ENCODE peak calls at places on chromosomes 16 and 17, in four cellular contexts. U is H1, B is IMR-90, A is hepatocyte. C is an unnamed sample.
A peak's percentile ranks its signal among the peaks of the same experiment; 100 is the strongest.

GRCh38 chr16:49503242-49504022 is 129.8 kb downstream of the C16orf78 start:
- DNase-seq in U (no peak), B (no peak), A (no peak), C (no peak)

GRCh38 chr16:81636298-81636960 is 142.7 kb upstream of the PLCG2 start:
- DNase-seq in U (no peak), B (no peak), A (no peak), C (no peak)

GRCh38 chr16:19166500-19166899 is 1.5 kb upstream of the SYT17 start:
- DNase-seq in U (no peak), B (no peak), A (no peak), C (no peak)

GRCh38 chr16:81543571-81543970 is 99.0 kb downstream of the CMIP start:
- DNase-seq in U (no peak), B (peak; percentile 49), A (no peak), C (no peak)

GRCh38 chr16:26995522-26995921 is 71.2 kb upstream of the C16orf82 start:
- DNase-seq in U (no peak), B (no peak), A (no peak), C (peak; percentile 18)

GRCh38 chr17:76161619-76162222 is 20.7 kb upstream of the FOXJ1 start:
- DNase-seq in U (no peak), B (no peak), A (no peak), C (peak; percentile 17)

GRCh38 chr17:43998552-43998951 is 5.9 kb upstream of the NAGS start:
- DNase-seq in U (no peak), B (peak; percentile 66), A (no peak), C (no peak)

GRCh38 chr17:61218438-61218837 is 181.2 kb upstream of the TBX2 start:
- DNase-seq in U (no peak), B (peak; percentile 86), A (no peak), C (no peak)

GRCh38 chr17:82399030-82399429 is 19.1 kb upstream of the HEXD start:
- DNase-seq in U (no peak), B (peak; percentile 50), A (peak; percentile 67), C (peak; percentile 68)

GRCh38 chr17:36720131-36720530 is 118.7 kb downstream of the MRM1 start:
- DNase-seq in U (no peak), B (no peak), A (no peak), C (no peak)

GRCh38 chr16:2473999-2474876 is 689 bp upstream of the TBC1D24 start:
- DNase-seq in U (no peak), B (peak; percentile 27), A (peak; percentile 84), C (peak; percentile 57)

GRCh38 chr17:75570772-75571171 is 16.8 kb upstream of the MYO15B start:
- DNase-seq in U (no peak), B (no peak), A (peak; percentile 2), C (no peak)

GRCh38 chr16:361341-361871 is 8.9 kb upstream of the AXIN1 start:
- DNase-seq in U (no peak), B (no peak), A (no peak), C (no peak)

GRCh38 chr16:15990902-15991301 is 41.5 kb downstream of the ABCC1 start:
- DNase-seq in U (no peak), B (no peak), A (no peak), C (no peak)

GRCh38 chr17:74987909-74988711 is 678 bp downstream of the CDR2L start:
- DNase-seq in U (no peak), B (peak; percentile 76), A (peak; percentile 93), C (peak; percentile 85)

GRCh38 chr16:30527635-30528178 is 1.3 kb upstream of the ZNF768 start:
- DNase-seq in U (no peak), B (no peak), A (no peak), C (no peak)

GRCh38 chr17:34146440-34147043 is 108.5 kb upstream of the CCL2 start:
- DNase-seq in U (no peak), B (no peak), A (peak; percentile 79), C (peak; percentile 68)

GRCh38 chr17:71361691-71362450 is 758.9 kb upstream of the SOX9 start:
- DNase-seq in U (no peak), B (peak; percentile 81), A (no peak), C (no peak)

GRCh38 chr16:87342504-87342903 is 25.3 kb upstream of the C16orf95 start:
- DNase-seq in U (no peak), B (no peak), A (no peak), C (no peak)

DNA sequence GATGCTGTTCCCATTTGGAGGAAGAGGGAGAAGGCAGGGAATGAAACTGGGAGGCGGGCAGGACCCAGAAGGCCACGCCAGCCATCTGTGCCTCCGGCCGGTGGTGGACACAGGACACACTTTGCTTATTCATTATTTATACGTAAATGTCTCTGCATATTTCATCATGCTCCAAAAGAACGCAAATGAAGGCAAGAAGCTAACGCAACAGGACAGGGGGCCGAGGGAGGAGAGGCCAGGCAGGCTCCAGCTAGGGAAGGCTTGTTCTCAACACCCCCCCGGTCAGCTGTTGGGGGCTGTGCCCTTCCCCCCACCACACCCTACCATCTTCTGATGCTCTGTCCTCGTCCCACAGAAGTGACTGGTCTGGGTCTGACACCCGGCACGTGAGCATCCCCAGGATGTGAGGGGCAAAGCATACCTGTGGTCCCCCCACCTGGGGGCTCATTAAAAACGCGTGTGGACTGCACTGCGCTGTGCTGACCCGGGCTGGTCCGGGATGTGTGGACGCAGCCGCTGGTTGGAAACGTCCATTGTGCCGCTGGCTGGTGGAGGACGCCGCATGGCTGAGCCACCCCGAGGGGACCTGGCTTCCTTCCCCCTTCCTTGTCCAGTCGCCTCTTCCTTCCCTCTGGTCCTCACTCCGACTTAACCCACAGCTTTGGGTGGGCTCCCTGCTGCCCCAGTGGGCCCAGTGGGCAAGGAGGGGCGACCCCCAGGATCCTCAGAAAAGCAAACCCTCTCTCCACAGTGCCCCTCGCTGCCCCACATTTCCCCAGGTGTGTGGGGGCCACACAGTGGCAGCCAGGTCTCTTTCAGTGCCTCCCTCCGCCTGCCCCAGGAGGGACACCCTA is 46.4 kb upstream of the ENPP7 start:
- DNase-seq in U (no peak), B (no peak), A (no peak), C (no peak)
- H3K27me3 ChIP-seq in U (peaks cover 2% of the 10 kb centered on the region), B (peaks cover 8% of the 10 kb centered on the region), A (no peaks in the 10 kb centered on the region), C (no peaks in the 10 kb centered on the region)

DNA sequence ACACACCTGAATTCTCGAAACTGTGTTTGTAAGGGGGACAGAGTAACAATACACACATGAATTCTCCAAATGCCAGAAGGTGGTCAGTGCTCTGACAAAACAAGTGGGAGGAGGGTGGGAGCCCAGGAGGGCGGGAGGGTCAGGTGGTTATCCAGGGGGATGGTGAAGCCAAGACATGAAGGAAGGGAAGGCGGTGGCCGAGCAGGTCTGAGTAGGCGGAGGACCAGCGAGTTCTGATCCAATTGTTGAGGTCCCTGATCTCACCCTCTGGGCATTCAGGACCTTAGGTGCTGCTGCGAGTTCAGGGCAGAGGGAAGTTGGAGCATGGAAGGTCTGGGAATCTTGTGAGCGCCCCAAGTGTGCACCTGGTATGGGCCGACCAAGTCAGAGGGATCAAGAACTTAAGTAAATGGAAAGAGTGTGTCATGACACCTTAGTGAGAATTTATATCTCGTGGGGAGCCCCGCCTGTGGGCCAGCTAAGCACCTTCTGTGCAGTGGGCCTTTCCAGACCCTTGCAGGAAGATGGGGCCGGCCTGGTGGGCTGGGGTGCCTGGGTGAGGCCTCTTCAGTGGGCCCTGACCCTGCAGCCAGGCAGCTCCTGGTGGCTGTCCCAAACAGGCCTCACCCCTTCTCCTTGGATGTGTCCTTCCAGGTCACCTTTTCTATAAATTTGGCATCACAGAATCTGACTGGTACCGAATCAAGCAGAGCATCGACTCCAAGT is 86.1 kb downstream of the NPIPB11 start:
- DNase-seq in U (no peak), B (no peak), A (no peak), C (no peak)
- H3K27ac ChIP-seq in U (no peak overlapping the region), B (peak overlapping the region; percentile 42), A (no peak overlapping the region), C (no peak overlapping the region)

DNA sequence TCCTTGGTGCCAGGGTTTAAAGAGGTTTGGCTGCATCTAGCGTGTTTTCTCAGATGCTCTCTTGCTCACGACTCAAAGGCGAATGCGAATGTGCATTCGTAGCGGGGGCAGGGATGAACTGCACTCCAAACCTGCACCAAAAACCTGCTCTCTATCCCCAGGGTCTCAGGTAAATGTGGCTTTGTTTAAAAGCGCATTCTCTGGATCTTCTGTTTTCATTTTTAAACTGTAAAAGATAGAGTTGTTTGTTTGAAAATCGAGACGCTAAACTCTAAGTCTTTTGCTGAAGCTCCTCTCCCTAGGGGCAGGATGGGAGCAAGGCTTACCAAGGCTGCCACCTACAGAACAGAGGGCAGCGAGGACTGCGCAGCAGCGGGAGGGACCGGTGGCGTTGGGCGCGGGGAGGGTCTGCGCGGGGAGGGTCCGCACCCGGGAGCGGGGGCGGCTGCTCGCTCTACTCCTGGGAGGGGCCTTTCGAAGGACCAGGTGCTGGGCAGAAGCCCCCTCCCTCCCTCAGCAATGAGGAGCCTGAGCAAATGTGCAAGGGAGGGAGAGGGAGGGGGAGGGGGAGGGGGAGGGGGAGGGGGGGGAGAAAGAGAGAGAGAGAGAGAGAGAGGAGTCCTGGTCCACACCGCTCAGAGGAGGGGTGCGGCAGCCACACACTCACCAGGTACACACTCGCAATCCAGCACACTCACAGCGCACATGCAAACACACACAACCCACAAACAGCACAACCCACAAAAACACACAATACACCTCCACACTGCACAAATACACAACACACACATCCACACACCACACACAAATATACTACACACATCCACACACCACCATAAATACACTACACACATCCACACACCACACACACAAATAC is 142.8 kb downstream of the GRIN2A start:
- DNase-seq in U (no peak), B (no peak), A (peak; percentile 35), C (peak; percentile 36)
- TF ChIP-seq CTCF in U (no peak), B (no peak), A (peak; percentile 31), C (no peak)

GRCh38 chr17:40615295-40615988 is 32.2 kb downstream of the SMARCE1 start:
- DNase-seq in U (peak; percentile 49), B (peak; percentile 47), A (peak; percentile 79), C (peak; percentile 77)

GRCh38 chr17:40617678-40618240 is 29.9 kb downstream of the SMARCE1 start:
- DNase-seq in U (no peak), B (no peak), A (no peak), C (no peak)

GRCh38 chr17:40614431-40615294 is 33.0 kb downstream of the SMARCE1 start:
- DNase-seq in U (no peak), B (no peak), A (no peak), C (peak; percentile 55)

GRCh38 chr17:40616592-40616991 is 31.0 kb downstream of the SMARCE1 start:
- DNase-seq in U (no peak), B (no peak), A (no peak), C (no peak)

DNA sequence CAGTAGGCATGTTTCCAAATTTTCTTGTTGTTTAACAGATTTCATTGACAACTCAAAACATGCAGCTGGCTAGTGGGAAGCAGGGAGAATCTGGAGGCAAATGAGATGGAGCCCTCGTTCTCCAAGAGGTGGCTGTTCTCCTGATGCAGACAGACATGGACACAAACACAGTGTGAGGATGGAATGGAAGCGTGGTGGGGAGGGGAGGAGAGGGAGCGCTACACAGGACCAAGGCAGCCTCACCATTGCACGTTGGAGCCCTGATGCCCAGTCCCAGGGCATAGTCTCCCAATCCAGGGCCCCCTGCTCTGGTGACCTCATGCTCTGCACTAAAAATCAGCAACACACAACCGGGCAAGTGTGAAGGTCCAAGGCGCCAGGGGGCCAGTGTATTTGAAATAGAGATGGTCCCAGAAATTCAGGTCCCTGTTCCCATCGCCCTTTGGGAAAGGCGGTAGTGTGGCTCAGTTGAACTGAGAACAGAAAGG is 31.6 kb downstream of the SMARCE1 start:
- DNase-seq in U (no peak), B (no peak), A (no peak), C (no peak)
- H3K27me3 ChIP-seq in U (no peaks in the 10 kb centered on the region), B (peaks cover 61% of the 10 kb centered on the region), A (no peaks in the 10 kb centered on the region), C (no peaks in the 10 kb centered on the region)

GRCh38 chr17:39165844-39166349 is at the start of gene ARL5C:
- DNase-seq in U (no peak), B (no peak), A (no peak), C (no peak)
- H3K27ac ChIP-seq in U (no peak within 1 kb of the TSS), B (no peak within 1 kb of the TSS), A (no peak within 1 kb of the TSS), C (no peak within 1 kb of the TSS)